ENCODE peak calls at places on chromosomes 13 and 19, in six cellular contexts. G is A549; J is AG09319; F is kidney; R is CD4-positive, alpha-beta T cell; C is psoas muscle. U is an unnamed sample.

GRCh38 chr13:40485611-40486517 is 180.6 kb downstream of the FOXO1 start:
- DNase-seq in C (no peak), J (no peak), R (peak; percentile 66), F (no peak), G (no peak), U (no peak)

GRCh38 chr19:13463296-13463695 is 43.0 kb downstream of the CACNA1A start:
- DNase-seq in R (no peak), J (no peak), G (no peak), C (no peak), F (no peak), U (peak; percentile 13)

GRCh38 chr19:3302755-3303154 is 63.6 kb upstream of the NFIC start:
- DNase-seq in F (no peak), R (no peak), G (peak; percentile 68), C (no peak), J (no peak), U (no peak)

GRCh38 chr19:50994129-50994528 is 7.3 kb downstream of the KLK8 start:
- DNase-seq in G (peak; percentile 75), R (no peak), F (no peak), C (no peak), J (no peak), U (no peak)

GRCh38 chr19:56837892-56838679 is 2.4 kb downstream of the PEG3 start:
- DNase-seq in J (no peak), R (no peak), C (peak; percentile 73), G (no peak), F (peak; percentile 91), U (no peak)

GRCh38 chr13:59364508-59365187 is 799.1 kb downstream of the DIAPH3 start:
- DNase-seq in F (no peak), J (no peak), G (peak; percentile 2), R (no peak), C (no peak), U (no peak)

GRCh38 chr13:109782066-109782822 is 4.1 kb downstream of the IRS2 start:
- DNase-seq in C (no peak), J (no peak), G (no peak), F (peak; percentile 74), R (no peak), U (no peak)

GRCh38 chr19:50357178-50358100 is 8.0 kb downstream of the NAPSA start:
- DNase-seq in C (peak; percentile 73), F (peak; percentile 91), G (peak; percentile 82), J (no peak), R (peak; percentile 76), U (peak; percentile 67)

GRCh38 chr13:27171830-27172494 is 351 bp upstream of the USP12 start:
- DNase-seq in F (peak; percentile 98), R (peak; percentile 81), G (peak; percentile 85), J (peak; percentile 89), C (peak; percentile 95), U (peak; percentile 89)

GRCh38 chr19:34365463-34366401 is 736 bp downstream of the GPI start:
- DNase-seq in C (peak; percentile 45), G (peak; percentile 60), R (no peak), J (no peak), F (peak; percentile 85), U (peak; percentile 37)

GRCh38 chr13:106182404-106182803 is 353.1 kb downstream of the EFNB2 start:
- DNase-seq in F (no peak), C (no peak), R (no peak), G (peak; percentile 4), J (peak; percentile 18), U (peak; percentile 60)

GRCh38 chr13:65091031-65091430 is 2139.1 kb downstream of the PCDH9 start:
- DNase-seq in G (no peak), J (no peak), C (no peak), F (no peak), R (no peak), U (no peak)

GRCh38 chr19:48292798-48293197 is 22.9 kb downstream of the ZNF114 start:
- DNase-seq in F (no peak), J (peak; percentile 45), G (peak; percentile 26), R (no peak), C (peak; percentile 47), U (peak; percentile 87)

GRCh38 chr19:29105629-29106352 is 107.2 kb downstream of the UQCRFS1 start:
- DNase-seq in C (no peak), G (no peak), R (no peak), J (no peak), F (no peak), U (no peak)

GRCh38 chr13:42275098-42275471 is 3.1 kb downstream of the AKAP11 start:
- DNase-seq in R (no peak), J (no peak), F (no peak), G (no peak), C (no peak), U (peak; percentile 25)

GRCh38 chr19:18093439-18094161 is 4.0 kb upstream of the MAST3 start:
- DNase-seq in C (no peak), F (no peak), G (peak; percentile 68), R (no peak), J (no peak), U (peak; percentile 39)

GRCh38 chr13:41812237-41812636 is 148.7 kb downstream of the VWA8 start:
- DNase-seq in G (no peak), J (no peak), R (no peak), F (no peak), C (no peak), U (no peak)

GRCh38 chr19:2109278-2109864 is 12.7 kb downstream of the IZUMO4 start:
- DNase-seq in F (no peak), R (no peak), G (no peak), C (no peak), J (no peak), U (no peak)

GRCh38 chr19:19343762-19344161 is 23.1 kb downstream of the MAU2 start:
- DNase-seq in C (no peak), F (no peak), J (no peak), G (no peak), R (no peak), U (no peak)

GRCh38 chr19:19345232-19345631 is 24.6 kb downstream of the MAU2 start:
- DNase-seq in C (no peak), G (no peak), F (no peak), J (no peak), R (no peak), U (no peak)

GRCh38 chr19:19342086-19343015 is 21.7 kb downstream of the MAU2 start:
- DNase-seq in F (no peak), C (peak; percentile 70), R (no peak), G (peak; percentile 70), J (no peak), U (peak; percentile 31)

GRCh38 chr19:19341026-19341425 is 20.4 kb downstream of the MAU2 start:
- DNase-seq in G (no peak), J (no peak), F (no peak), C (no peak), R (no peak), U (no peak)

GRCh38 chr19:19343016-19343362 is 22.4 kb downstream of the MAU2 start:
- DNase-seq in J (no peak), F (no peak), R (no peak), G (no peak), C (no peak), U (no peak)
- TF ChIP-seq CTCF in J (no peak), F (no peak), R (no peak), G (no peak), C (no peak), U (no peak)

GRCh38 chr19:4647676-4648644 is 8.6 kb downstream of the TNFAIP8L1 start:
- DNase-seq in C (peak; percentile 56), J (no peak), R (no peak), F (peak; percentile 84), G (no peak), U (peak; percentile 48)
- TF ChIP-seq CTCF in C (no peak), J (no peak), R (no peak), F (no peak), G (no peak), U (peak; percentile 35)

DNA sequence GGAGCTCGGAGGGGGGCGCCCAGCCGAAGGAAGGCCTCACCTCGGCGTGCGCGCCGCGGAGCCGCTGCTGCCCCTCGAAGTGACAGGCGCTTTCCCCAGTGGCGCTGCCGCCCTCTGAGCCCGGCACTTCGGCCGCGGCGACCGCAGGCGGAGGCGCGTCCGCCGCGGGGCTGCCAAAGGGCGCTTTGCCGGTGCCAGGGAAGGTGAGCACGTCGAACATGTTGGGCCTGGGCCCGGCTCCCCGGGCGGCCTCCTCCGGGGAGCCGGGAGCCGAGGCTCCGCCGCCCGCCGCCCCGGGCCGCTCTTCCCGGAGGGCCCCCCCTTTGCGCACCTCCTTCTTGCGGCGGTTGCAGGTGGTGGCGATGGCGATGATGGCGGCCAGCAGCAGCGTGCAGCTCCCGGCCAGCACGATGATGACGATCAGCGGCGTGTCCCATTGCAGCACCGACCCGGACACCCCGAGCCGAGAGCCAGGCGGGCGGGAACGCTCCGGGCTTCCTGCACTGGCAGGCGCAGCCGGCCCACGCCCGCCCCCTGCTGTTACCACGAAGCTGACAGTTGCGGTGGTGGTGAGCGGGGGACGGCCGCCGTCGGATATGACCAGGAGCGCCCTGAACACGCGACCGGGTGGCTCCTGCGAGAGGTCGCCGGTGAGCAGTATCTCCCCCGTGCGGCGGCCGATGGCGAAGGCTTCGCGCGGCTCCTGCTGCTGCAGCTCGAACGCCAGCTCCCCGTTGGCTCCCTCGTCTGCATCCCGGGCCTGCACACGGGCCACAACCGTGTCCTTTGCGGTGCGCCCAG is 2.5 kb downstream of the PCDH8 start:
- DNase-seq in C (peak; percentile 22), R (no peak), J (no peak), G (no peak), F (peak; percentile 66), U (no peak)
- TF ChIP-seq CTCF in C (no peak), R (no peak), J (no peak), G (no peak), F (no peak), U (no peak)

GRCh38 chr19:30340724-30341595 is 31.2 kb upstream of the ZNF536 start:
- DNase-seq in R (no peak), G (no peak), J (no peak), F (no peak), C (no peak), U (no peak)

GRCh38 chr19:30342901-30343300 is 29.3 kb upstream of the ZNF536 start:
- DNase-seq in J (no peak), R (no peak), C (no peak), F (no peak), G (no peak), U (no peak)

GRCh38 chr19:30339624-30340525 is 32.3 kb upstream of the ZNF536 start:
- DNase-seq in C (no peak), G (no peak), F (peak; percentile 26), R (no peak), J (no peak), U (no peak)

GRCh38 chr19:30338878-30339623 is 33.1 kb upstream of the ZNF536 start:
- DNase-seq in R (no peak), F (peak; percentile 49), C (no peak), G (no peak), J (no peak), U (no peak)

DNA sequence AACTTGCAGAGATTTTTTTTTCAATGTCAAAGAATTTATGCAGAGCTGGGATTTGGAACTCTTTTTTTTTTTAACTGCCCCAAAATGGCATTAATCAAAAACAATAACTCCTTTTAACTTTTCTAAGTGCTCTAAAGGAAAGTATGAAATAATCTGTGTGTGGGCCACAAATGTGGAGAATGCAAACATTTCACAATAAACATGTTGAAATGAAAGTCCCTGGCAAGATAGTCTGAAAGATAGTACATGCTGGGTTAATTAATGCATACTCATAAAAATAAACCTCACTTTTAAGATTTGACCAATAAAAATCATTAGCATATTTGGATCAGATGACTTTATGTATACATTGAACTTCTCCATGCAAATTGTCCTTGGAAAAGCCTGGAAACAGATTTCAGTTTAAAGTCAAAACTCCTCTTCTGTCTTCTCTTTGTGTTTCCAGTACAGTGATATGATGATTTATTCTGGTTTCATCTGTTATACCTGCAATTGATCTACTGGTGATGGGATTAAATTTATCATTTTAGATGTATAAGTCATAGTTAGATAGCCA is 30.5 kb upstream of the ZNF536 start:
- DNase-seq in C (no peak), F (no peak), R (no peak), G (no peak), J (no peak), U (no peak)
- TF ChIP-seq CTCF in C (no peak), F (no peak), R (no peak), G (no peak), J (no peak), U (no peak)

GRCh38 chr19:31707206-31707605 is 358.0 kb upstream of the TSHZ3 start:
- DNase-seq in R (no peak), F (no peak), G (no peak), C (no peak), J (no peak), U (no peak)
- TF ChIP-seq CTCF in R (no peak), F (no peak), G (no peak), C (no peak), J (no peak), U (no peak)

U was measured in fibroblast of the aortic adventitia.